ENCODE peak calls at places on chromosomes 3 and 15, in ten cellular contexts. Q, I, B, C, K, A, U, M, N and V are unnamed samples.

GRCh38 chr3:47491186-47491585 is 15.4 kb upstream of the SCAP start:
- DNase-seq in Q (no peak), I (no peak), B (no peak), C (no peak), K (no peak), A (no peak), U (no peak), M (no peak), N (no peak), V (no peak)

GRCh38 chr15:70133296-70133695 is 35.6 kb upstream of the TLE3 start:
- DNase-seq in Q (peak), I (no peak), B (peak), C (no peak), K (no peak), A (no peak), U (no peak), M (no peak), N (no peak), V (no peak)

GRCh38 chr15:49832421-49832980 is 211.7 kb downstream of the DTWD1 start:
- DNase-seq in Q (peak), I (no peak), B (peak), C (no peak), K (no peak), A (no peak), U (no peak), M (peak), N (peak), V (peak)

GRCh38 chr15:40279437-40280141 is 3.3 kb downstream of the ANKRD63 start:
- DNase-seq in Q (peak), I (peak), B (peak), C (no peak), K (no peak), A (peak), U (peak), M (peak), N (peak), V (peak)

GRCh38 chr3:128807186-128807830 is 72.1 kb upstream of the ACAD9 start:
- DNase-seq in Q (no peak), I (no peak), B (no peak), C (no peak), K (no peak), A (no peak), U (no peak), M (no peak), N (no peak), V (no peak)

GRCh38 chr3:30628931-30629590 is 22.7 kb downstream of the TGFBR2 start:
- DNase-seq in Q (no peak), I (no peak), B (peak), C (no peak), K (no peak), A (no peak), U (no peak), M (peak), N (no peak), V (no peak)

GRCh38 chr15:74795961-74796625 is 14.2 kb downstream of the CSK start:
- DNase-seq in Q (no peak), I (no peak), B (no peak), C (no peak), K (no peak), A (no peak), U (no peak), M (no peak), N (no peak), V (no peak)

GRCh38 chr3:176937546-176937945 is 259.7 kb downstream of the TBL1XR1 start:
- DNase-seq in Q (no peak), I (peak), B (no peak), C (no peak), K (no peak), A (peak), U (no peak), M (peak), N (no peak), V (no peak)

GRCh38 chr3:69115731-69116130 is 6.7 kb downstream of the LMOD3 start:
- DNase-seq in Q (no peak), I (peak), B (no peak), C (no peak), K (no peak), A (peak), U (no peak), M (peak), N (no peak), V (no peak)